ENCODE peak calls at places on chromosome 6, in seven cellular contexts. F is colonic mucosa, E is mesenchymal stem cell, D is K562, Q is IMR-90, I is Karpas-422, R is neuronal stem cell. U is an unnamed sample. For H3K9me3, the result is how much of the 10 kb centered on the place peaks cover.

GRCh38 chr6:10425973-10426780 is 11.3 kb upstream of the TFAP2A start:
- DNase-seq in I (peak), E (peak), D (no peak), F (no peak), Q (no peak), R (no peak), U (peak)

GRCh38 chr6:150129616-150130505 is 13.0 kb upstream of the PPP1R14C start:
- DNase-seq in Q (no peak), F (no peak), D (no peak), R (no peak), E (no peak), I (no peak), U (no peak)

GRCh38 chr6:95120984-95121383 is 456.4 kb upstream of the MANEA start:
- DNase-seq in Q (no peak), E (no peak), D (no peak), R (no peak), I (no peak), F (no peak), U (no peak)

GRCh38 chr6:47551670-47552069 is 74.1 kb downstream of the CD2AP start:
- DNase-seq in D (no peak), F (no peak), R (no peak), Q (no peak), I (no peak), E (no peak), U (no peak)

GRCh38 chr6:107447663-107448216 is 11.6 kb downstream of the PDSS2 start:
- DNase-seq in D (no peak), F (no peak), I (no peak), E (no peak), R (no peak), Q (no peak), U (no peak)

GRCh38 chr6:100376103-100376502 is 88.6 kb downstream of the SIM1 start:
- DNase-seq in E (no peak), R (no peak), I (no peak), Q (no peak), F (no peak), D (no peak), U (no peak)

GRCh38 chr6:44039191-44039719 is 88.0 kb downstream of the MRPL14 start:
- DNase-seq in Q (no peak), E (no peak), D (no peak), R (no peak), F (no peak), I (no peak), U (no peak)

GRCh38 chr6:155171747-155172191 is 92.0 kb upstream of the CLDN20 start:
- DNase-seq in R (no peak), Q (peak), D (no peak), E (peak), I (no peak), F (no peak), U (peak)

GRCh38 chr6:125749864-125750691 is 646 bp downstream of the HEY2 start:
- DNase-seq in E (no peak), I (no peak), R (peak), Q (no peak), D (no peak), F (peak), U (no peak)

GRCh38 chr6:162706236-162706635 is 21.3 kb downstream of the PRKN start:
- DNase-seq in E (no peak), F (peak), Q (no peak), I (no peak), D (no peak), R (no peak), U (peak)

DNA sequence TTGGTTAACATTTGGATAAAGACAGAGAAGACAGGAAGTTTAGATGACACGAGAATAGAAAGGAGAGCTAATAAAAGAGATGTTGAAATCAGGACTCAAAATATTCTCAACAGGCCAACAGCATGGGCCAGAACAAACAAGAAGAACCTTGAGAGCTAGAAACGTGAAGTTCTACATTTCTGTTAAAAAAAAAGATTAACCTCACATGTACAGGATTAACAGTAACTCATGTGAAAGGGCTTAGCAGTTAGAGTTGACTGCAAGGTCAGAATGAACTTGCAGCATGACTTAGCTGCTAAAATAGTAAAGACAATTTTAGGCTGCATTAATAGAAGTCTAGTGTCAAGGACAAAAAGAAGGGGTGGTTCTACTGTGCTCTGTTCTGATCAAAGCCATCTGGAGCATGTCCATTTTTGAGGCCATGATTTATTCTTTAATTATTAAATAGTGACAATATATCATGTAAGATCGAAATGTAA is 331.1 kb upstream of the HSF2 start:
- DNase-seq in E (peak), F (no peak), I (no peak), Q (no peak), R (no peak), D (no peak), U (no peak)
- H3K9me3 ChIP-seq in E (under half), F (under half), I (under half), Q (under half), R (under half), D (under half), U (under half)

GRCh38 chr6:135505648-135506047 is 8.1 kb upstream of the AHI1 start:
- DNase-seq in R (no peak), E (no peak), I (no peak), D (no peak), Q (no peak), F (no peak), U (peak)
- H3K9ac ChIP-seq in R (no peak), E (peak), I (no peak), D (no peak), Q (no peak), F (no peak), U (no peak)

GRCh38 chr6:168201383-168201782 is 118.2 kb downstream of the DACT2 start:
- DNase-seq in E (no peak), R (no peak), I (no peak), D (peak), Q (no peak), F (no peak), U (no peak)
- H3K9me3 ChIP-seq in E (under half), R (under half), I (under half), D (under half), Q (under half), F (under half), U (under half)

DNA sequence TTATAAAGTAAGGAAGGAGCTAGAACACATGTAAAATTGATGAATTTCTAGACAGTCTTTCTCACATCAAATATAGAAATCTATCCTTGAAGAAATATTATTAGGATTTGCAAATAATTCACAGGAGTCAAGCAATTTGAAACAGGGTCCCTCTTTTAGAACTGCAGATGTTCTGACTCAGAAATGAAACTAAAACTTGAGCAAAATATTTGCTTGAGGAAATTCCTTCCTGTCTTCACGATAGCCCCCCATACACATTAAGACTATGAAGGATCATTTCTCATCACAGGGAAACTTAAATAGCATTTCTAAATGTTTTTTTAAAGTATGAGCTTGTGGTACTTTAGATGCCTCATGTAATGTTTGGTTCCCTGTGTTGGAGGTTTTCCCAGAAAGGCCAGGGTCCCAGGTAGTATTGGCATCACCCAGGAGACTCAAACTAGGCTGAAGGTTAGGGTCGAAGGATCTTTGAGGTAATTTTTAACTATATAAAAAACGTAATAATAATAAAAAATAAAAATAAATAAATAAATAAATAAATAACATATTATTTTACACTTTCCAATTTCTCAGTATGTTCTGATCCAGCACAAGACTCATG is 144.0 kb upstream of the TBX18 start:
- DNase-seq in D (no peak), Q (no peak), E (no peak), F (no peak), R (no peak), I (no peak), U (no peak)
- H3K9ac ChIP-seq in D (no peak), Q (no peak), E (no peak), F (no peak), R (no peak), I (no peak), U (no peak)

GRCh38 chr6:169429001-169429400 is 175.4 kb upstream of the THBS2 start:
- DNase-seq in D (no peak), E (no peak), Q (no peak), R (no peak), I (no peak), F (no peak), U (no peak)
- H3K9me3 ChIP-seq in D (under half), E (under half), Q (under half), R (under half), I (under half), F (under half), U (under half)

GRCh38 chr6:33410050-33410710 is 634 bp upstream of the PHF1 start:
- DNase-seq in F (peak), Q (peak), D (peak), E (peak), R (peak), I (peak), U (peak)
- H3K9ac ChIP-seq in F (peak), Q (peak), D (peak), E (peak), R (peak), I (peak), U (peak)

GRCh38 chr6:137191670-137192069 is 18.2 kb upstream of the IL22RA2 start:
- DNase-seq in I (no peak), D (no peak), R (no peak), Q (no peak), E (no peak), F (no peak), U (no peak)
- H3K9me3 ChIP-seq in I (under half), D (under half), R (under half), Q (under half), E (under half), F (under half), U (under half)

GRCh38 chr6:127725821-127726220 is 148.8 kb downstream of the C6orf58 start:
- DNase-seq in D (no peak), I (no peak), E (no peak), R (no peak), F (no peak), Q (no peak), U (no peak)
- H3K9ac ChIP-seq in D (no peak), I (no peak), E (no peak), R (no peak), F (no peak), Q (no peak), U (no peak)

GRCh38 chr6:142207265-142207877 is 60.3 kb downstream of the VTA1 start:
- DNase-seq in R (peak), Q (peak), D (peak), I (peak), E (peak), F (peak), U (peak)
- H3K9me3 ChIP-seq in R (under half), Q (under half), D (under half), I (under half), E (under half), F (under half), U (under half)

GRCh38 chr6:165183071-165183470 is 126.3 kb downstream of the C6orf118 start:
- DNase-seq in R (no peak), D (no peak), F (no peak), E (no peak), Q (no peak), I (no peak), U (peak)

GRCh38 chr6:165183496-165184140 is 125.8 kb downstream of the C6orf118 start:
- DNase-seq in D (no peak), I (no peak), F (no peak), R (no peak), Q (no peak), E (no peak), U (no peak)

GRCh38 chr6:165184192-165184979 is 125.0 kb downstream of the C6orf118 start:
- DNase-seq in I (no peak), Q (no peak), D (no peak), E (no peak), F (no peak), R (no peak), U (peak)

GRCh38 chr6:165178056-165178455 is 131.3 kb downstream of the C6orf118 start:
- DNase-seq in R (no peak), F (no peak), D (no peak), I (no peak), E (no peak), Q (no peak), U (peak)

GRCh38 chr6:165181951-165182414 is 127.4 kb downstream of the C6orf118 start:
- DNase-seq in I (no peak), Q (no peak), F (no peak), E (no peak), D (no peak), R (no peak), U (peak)
- H3K9ac ChIP-seq in I (no peak), Q (no peak), F (no peak), E (no peak), D (no peak), R (no peak), U (peak)